ENCODE peak calls at places on chromosome 10, in ten cellular contexts. One of them, this sample, is unnamed.

GRCh38 chr10:50600831-50601466 is 22.8 kb downstream of the SGMS1 start:
- DNase-seq in neural progenitor cell: no peak
- DNase-seq in LoVo: no peak
- DNase-seq in IMR-90: peak
- DNase-seq in fibroblast of the conjunctiva: no peak
- DNase-seq in caudate nucleus: no peak
- DNase-seq in T-helper 9 cell: no peak
- DNase-seq in activated CD4-positive, alpha-beta T cell treated with anti-CD3 and anti-CD28 coated beads, Interleukin-2, amount 10 ng/mL, durations not matched to agents 24 days and 14 days: no peak
- DNase-seq in kidney tubule cell: peak
- DNase-seq in adipocyte: no peak
- DNase-seq in this sample: no peak

GRCh38 chr10:124283215-124284046 is 135.3 kb downstream of the OAT start:
- DNase-seq in IMR-90: no peak
- DNase-seq in caudate nucleus: no peak
- DNase-seq in adipocyte: no peak
- DNase-seq in activated CD4-positive, alpha-beta T cell treated with anti-CD3 and anti-CD28 coated beads, Interleukin-2, amount 10 ng/mL, durations not matched to agents 24 days and 14 days: no peak
- DNase-seq in kidney tubule cell: no peak
- DNase-seq in fibroblast of the conjunctiva: no peak
- DNase-seq in LoVo: no peak
- DNase-seq in T-helper 9 cell: no peak
- DNase-seq in neural progenitor cell: no peak
- DNase-seq in this sample: no peak

GRCh38 chr10:4101918-4102654 is 317.1 kb upstream of the KLF6 start:
- DNase-seq in caudate nucleus: no peak
- DNase-seq in T-helper 9 cell: no peak
- DNase-seq in kidney tubule cell: no peak
- DNase-seq in activated CD4-positive, alpha-beta T cell treated with anti-CD3 and anti-CD28 coated beads, Interleukin-2, amount 10 ng/mL, durations not matched to agents 24 days and 14 days: peak
- DNase-seq in adipocyte: no peak
- DNase-seq in IMR-90: no peak
- DNase-seq in neural progenitor cell: no peak
- DNase-seq in fibroblast of the conjunctiva: no peak
- DNase-seq in LoVo: no peak
- DNase-seq in this sample: no peak

GRCh38 chr10:10270071-10270470 is 747.6 kb upstream of the CELF2 start:
- DNase-seq in activated CD4-positive, alpha-beta T cell treated with anti-CD3 and anti-CD28 coated beads, Interleukin-2, amount 10 ng/mL, durations not matched to agents 24 days and 14 days: no peak
- DNase-seq in fibroblast of the conjunctiva: no peak
- DNase-seq in T-helper 9 cell: no peak
- DNase-seq in kidney tubule cell: no peak
- DNase-seq in caudate nucleus: no peak
- DNase-seq in LoVo: no peak
- DNase-seq in adipocyte: no peak
- DNase-seq in neural progenitor cell: no peak
- DNase-seq in IMR-90: no peak
- DNase-seq in this sample: no peak

GRCh38 chr10:79066460-79067240 is 2.1 kb upstream of the ZMIZ1 start:
- DNase-seq in neural progenitor cell: peak
- DNase-seq in adipocyte: peak
- DNase-seq in activated CD4-positive, alpha-beta T cell treated with anti-CD3 and anti-CD28 coated beads, Interleukin-2, amount 10 ng/mL, durations not matched to agents 24 days and 14 days: peak
- DNase-seq in fibroblast of the conjunctiva: no peak
- DNase-seq in IMR-90: peak
- DNase-seq in T-helper 9 cell: peak
- DNase-seq in kidney tubule cell: peak
- DNase-seq in LoVo: peak
- DNase-seq in caudate nucleus: peak
- DNase-seq in this sample: peak

GRCh38 chr10:24886281-24886680 is 66.1 kb downstream of the PRTFDC1 start:
- DNase-seq in IMR-90: no peak
- DNase-seq in adipocyte: no peak
- DNase-seq in LoVo: no peak
- DNase-seq in activated CD4-positive, alpha-beta T cell treated with anti-CD3 and anti-CD28 coated beads, Interleukin-2, amount 10 ng/mL, durations not matched to agents 24 days and 14 days: no peak
- DNase-seq in kidney tubule cell: no peak
- DNase-seq in T-helper 9 cell: no peak
- DNase-seq in caudate nucleus: no peak
- DNase-seq in fibroblast of the conjunctiva: no peak
- DNase-seq in neural progenitor cell: no peak
- DNase-seq in this sample: no peak

GRCh38 chr10:77974396-77975074 is 48.0 kb upstream of the DLG5 start:
- DNase-seq in activated CD4-positive, alpha-beta T cell treated with anti-CD3 and anti-CD28 coated beads, Interleukin-2, amount 10 ng/mL, durations not matched to agents 24 days and 14 days: no peak
- DNase-seq in caudate nucleus: no peak
- DNase-seq in LoVo: no peak
- DNase-seq in IMR-90: peak
- DNase-seq in kidney tubule cell: peak
- DNase-seq in adipocyte: peak
- DNase-seq in fibroblast of the conjunctiva: peak
- DNase-seq in neural progenitor cell: peak
- DNase-seq in T-helper 9 cell: no peak
- DNase-seq in this sample: no peak

GRCh38 chr10:74837750-74838149 is 11.3 kb downstream of the KAT6B start:
- DNase-seq in adipocyte: no peak
- DNase-seq in caudate nucleus: no peak
- DNase-seq in LoVo: no peak
- DNase-seq in activated CD4-positive, alpha-beta T cell treated with anti-CD3 and anti-CD28 coated beads, Interleukin-2, amount 10 ng/mL, durations not matched to agents 24 days and 14 days: no peak
- DNase-seq in T-helper 9 cell: no peak
- DNase-seq in IMR-90: no peak
- DNase-seq in fibroblast of the conjunctiva: no peak
- DNase-seq in kidney tubule cell: no peak
- DNase-seq in neural progenitor cell: no peak
- DNase-seq in this sample: no peak